ENCODE peak calls at places on chromosomes 4 and X, in four cellular contexts. One of them, this sample, is unnamed.

GRCh38 chrX:45824471-45824870 is 623.8 kb upstream of the DIPK2B start:
- DNase-seq in H1: no peak
- DNase-seq in H9: no peak
- DNase-seq in mesendoderm: peak; percentile 66
- DNase-seq in this sample: peak; percentile 96

GRCh38 chr4:86036729-86037128 is 323.1 kb downstream of the MAPK10 start:
- DNase-seq in H1: no peak
- DNase-seq in H9: no peak
- DNase-seq in mesendoderm: no peak
- DNase-seq in this sample: peak; percentile 69

GRCh38 chr4:84379881-84380618 is 119.0 kb downstream of the NKX6-1 start:
- DNase-seq in H1: no peak
- DNase-seq in H9: no peak
- DNase-seq in mesendoderm: no peak
- DNase-seq in this sample: no peak

GRCh38 chrX:74514384-74514783 is 93.1 kb downstream of the SLC16A2 start:
- DNase-seq in H1: no peak
- DNase-seq in H9: no peak
- DNase-seq in mesendoderm: no peak
- DNase-seq in this sample: no peak

GRCh38 chr4:7766661-7767345 is 172.9 kb downstream of the AFAP1 start:
- DNase-seq in H1: no peak
- DNase-seq in H9: no peak
- DNase-seq in mesendoderm: no peak
- DNase-seq in this sample: no peak

GRCh38 chr4:133493241-133493640 is 344.1 kb downstream of the PCDH10 start:
- DNase-seq in H1: no peak
- DNase-seq in H9: no peak
- DNase-seq in mesendoderm: no peak
- DNase-seq in this sample: no peak

GRCh38 chrX:17608898-17609297 is 128.4 kb upstream of the SCML1 start:
- DNase-seq in H1: no peak
- DNase-seq in H9: no peak
- DNase-seq in mesendoderm: no peak
- DNase-seq in this sample: no peak

GRCh38 chr4:165656399-165656798 is 216.6 kb upstream of the TLL1 start:
- DNase-seq in H1: no peak
- DNase-seq in H9: no peak
- DNase-seq in mesendoderm: no peak
- DNase-seq in this sample: no peak

GRCh38 chr4:37735578-37735977 is 49.4 kb upstream of the RELL1 start:
- DNase-seq in H1: no peak
- DNase-seq in H9: no peak
- DNase-seq in mesendoderm: no peak
- DNase-seq in this sample: no peak

GRCh38 chrX:30642642-30643041 is 10.6 kb upstream of the GK start:
- DNase-seq in H1: no peak
- DNase-seq in H9: no peak
- DNase-seq in mesendoderm: no peak
- DNase-seq in this sample: no peak

GRCh38 chr4:123744664-123745290 is 348.2 kb downstream of the SPRY1 start:
- DNase-seq in H1: no peak
- DNase-seq in H9: no peak
- DNase-seq in mesendoderm: no peak
- DNase-seq in this sample: peak; percentile 7

GRCh38 chrX:138128025-138128671 is 562.2 kb downstream of the ZIC3 start:
- DNase-seq in H1: peak; percentile 46
- DNase-seq in H9: peak; percentile 32
- DNase-seq in mesendoderm: peak; percentile 58
- DNase-seq in this sample: peak; percentile 11

DNA sequence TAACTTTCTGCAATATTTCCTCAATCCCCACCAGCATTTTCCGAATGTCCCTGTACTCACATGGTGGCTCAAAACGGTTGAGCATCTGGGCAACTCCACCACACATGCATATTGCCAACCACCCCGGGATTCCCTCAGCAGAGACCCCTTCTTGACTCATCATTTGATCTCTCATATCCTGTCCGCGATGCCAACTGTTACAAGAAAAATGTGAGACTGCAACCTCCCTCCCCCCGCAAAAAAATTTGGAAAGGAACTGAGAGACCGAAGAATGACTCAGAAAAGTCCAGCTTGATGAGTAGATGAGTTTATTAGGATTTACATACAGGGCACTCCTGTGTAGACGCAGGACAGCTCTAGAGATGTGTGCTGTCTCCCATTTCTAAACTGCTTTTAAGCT is 561.4 kb downstream of the ZIC3 start:
- DNase-seq in H1: no peak
- DNase-seq in H9: no peak
- DNase-seq in mesendoderm: no peak
- DNase-seq in this sample: no peak
- H3K4me2 ChIP-seq in H1: no peak overlapping the region
- H3K4me2 ChIP-seq in H9: no peak overlapping the region
- H3K4me2 ChIP-seq in mesendoderm: no peak overlapping the region
- H3K4me2 ChIP-seq in this sample: no peak overlapping the region

DNA sequence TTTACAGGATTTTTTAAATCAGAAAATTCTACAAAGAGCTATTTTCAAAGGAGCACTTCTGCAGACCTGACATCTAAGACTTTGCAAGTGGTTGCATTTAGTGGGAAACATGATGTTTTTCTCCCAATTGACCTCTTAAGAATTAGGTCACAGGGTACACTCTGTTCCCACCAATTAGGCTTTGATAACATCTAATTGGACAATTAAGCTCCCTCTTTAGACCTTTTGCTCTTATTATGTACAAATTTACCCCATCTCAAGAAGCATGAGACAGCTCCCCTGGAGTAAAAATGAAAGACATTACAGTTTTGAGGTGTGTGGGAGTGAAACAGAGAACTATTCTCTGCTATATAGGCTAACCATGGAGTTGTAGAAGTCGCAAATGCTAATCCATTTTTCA is 31.8 kb upstream of the AGA start:
- DNase-seq in H1: no peak
- DNase-seq in H9: no peak
- DNase-seq in mesendoderm: no peak
- DNase-seq in this sample: no peak
- H3K56ac ChIP-seq in H1: no peak overlapping the region
- H3K56ac ChIP-seq in H9: no peak overlapping the region
- H3K56ac ChIP-seq in mesendoderm: no peak overlapping the region
- H3K56ac ChIP-seq in this sample: no peak overlapping the region

GRCh38 chr4:38743866-38744265 is 38.9 kb downstream of the TLR10 start:
- DNase-seq in H1: no peak
- DNase-seq in H9: no peak
- DNase-seq in mesendoderm: no peak
- DNase-seq in this sample: no peak
- H3K4me2 ChIP-seq in H1: no peak overlapping the region
- H3K4me2 ChIP-seq in H9: no peak overlapping the region
- H3K4me2 ChIP-seq in mesendoderm: no peak overlapping the region
- H3K4me2 ChIP-seq in this sample: no peak overlapping the region

DNA sequence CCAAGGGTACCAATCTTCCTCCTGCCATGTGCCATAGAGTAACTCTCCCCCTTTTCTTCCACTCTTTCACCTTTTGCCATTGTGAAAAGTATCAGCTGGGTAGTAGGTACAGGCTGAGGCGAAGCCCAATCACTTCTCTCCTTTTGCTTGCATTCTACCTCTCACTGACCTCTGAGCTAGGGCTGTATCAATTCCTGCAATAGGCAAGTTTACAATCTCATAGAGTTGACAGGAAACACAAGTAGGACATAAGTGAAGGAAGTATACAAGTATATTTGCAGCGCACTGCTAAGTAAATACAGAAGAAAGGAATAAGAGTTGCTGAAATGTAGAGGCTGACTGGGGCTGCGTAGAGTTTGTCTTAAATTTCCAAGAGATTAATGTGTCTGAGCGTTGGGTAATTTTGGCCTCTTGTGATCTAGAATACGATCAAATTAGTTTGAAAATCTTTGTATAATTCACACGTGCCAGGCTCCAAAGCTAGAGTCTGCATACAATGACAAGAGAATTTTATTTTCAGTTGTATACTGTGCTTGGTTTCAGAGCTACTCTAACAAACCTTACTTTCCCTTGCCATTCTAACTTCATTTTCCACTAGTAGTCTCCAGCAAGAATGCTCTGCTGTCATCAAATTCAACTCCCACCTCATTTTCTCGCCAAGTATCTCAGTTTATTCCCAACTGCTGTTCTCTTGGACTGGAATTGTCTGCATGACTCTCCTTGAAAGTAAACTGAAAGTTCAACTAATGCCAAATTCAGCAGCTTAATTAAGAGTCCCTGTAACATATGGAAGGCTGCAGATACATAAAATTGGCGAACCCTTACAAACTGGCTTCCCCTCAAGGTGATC is 90.3 kb downstream of the ATP11C start:
- DNase-seq in H1: no peak
- DNase-seq in H9: no peak
- DNase-seq in mesendoderm: no peak
- DNase-seq in this sample: peak; percentile 23
- H3K56ac ChIP-seq in H1: no peak overlapping the region
- H3K56ac ChIP-seq in H9: no peak overlapping the region
- H3K56ac ChIP-seq in mesendoderm: no peak overlapping the region
- H3K56ac ChIP-seq in this sample: no peak overlapping the region

GRCh38 chr4:150250998-150251651 is 172.9 kb downstream of the DCLK2 start:
- DNase-seq in H1: no peak
- DNase-seq in H9: no peak
- DNase-seq in mesendoderm: no peak
- DNase-seq in this sample: no peak

GRCh38 chr4:150251752-150252190 is 173.5 kb downstream of the DCLK2 start:
- DNase-seq in H1: no peak
- DNase-seq in H9: peak; percentile 78
- DNase-seq in mesendoderm: peak; percentile 67
- DNase-seq in this sample: no peak

GRCh38 chr4:150250293-150250997 is 172.2 kb downstream of the DCLK2 start:
- DNase-seq in H1: no peak
- DNase-seq in H9: no peak
- DNase-seq in mesendoderm: no peak
- DNase-seq in this sample: no peak

GRCh38 chr4:150244600-150244999 is 166.4 kb downstream of the DCLK2 start:
- DNase-seq in H1: no peak
- DNase-seq in H9: no peak
- DNase-seq in mesendoderm: no peak
- DNase-seq in this sample: peak; percentile 78

DNA sequence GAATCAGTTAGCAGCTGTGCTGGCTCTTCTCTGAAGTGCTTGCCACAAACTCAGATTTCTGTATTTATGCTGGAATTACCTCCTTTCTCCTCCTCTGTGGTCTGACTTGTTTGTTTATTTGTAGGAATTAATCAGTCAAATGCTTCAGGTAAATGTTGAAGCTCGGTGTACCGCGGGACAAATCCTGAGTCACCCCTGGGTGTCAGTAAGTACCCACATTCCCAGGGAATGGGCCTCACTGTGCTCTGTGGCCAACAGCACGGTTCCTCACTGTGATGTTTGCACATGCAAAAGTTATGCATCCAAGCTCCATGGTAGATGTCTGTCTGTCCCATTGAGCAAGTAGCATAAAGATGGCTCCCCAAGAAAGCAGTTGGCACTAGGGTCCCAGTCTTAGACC is 169.9 kb downstream of the DCLK2 start:
- DNase-seq in H1: no peak
- DNase-seq in H9: no peak
- DNase-seq in mesendoderm: no peak
- DNase-seq in this sample: peak; percentile 40
- H3K4me2 ChIP-seq in H1: no peak overlapping the region
- H3K4me2 ChIP-seq in H9: no peak overlapping the region
- H3K4me2 ChIP-seq in mesendoderm: no peak overlapping the region
- H3K4me2 ChIP-seq in this sample: no peak overlapping the region

DNA sequence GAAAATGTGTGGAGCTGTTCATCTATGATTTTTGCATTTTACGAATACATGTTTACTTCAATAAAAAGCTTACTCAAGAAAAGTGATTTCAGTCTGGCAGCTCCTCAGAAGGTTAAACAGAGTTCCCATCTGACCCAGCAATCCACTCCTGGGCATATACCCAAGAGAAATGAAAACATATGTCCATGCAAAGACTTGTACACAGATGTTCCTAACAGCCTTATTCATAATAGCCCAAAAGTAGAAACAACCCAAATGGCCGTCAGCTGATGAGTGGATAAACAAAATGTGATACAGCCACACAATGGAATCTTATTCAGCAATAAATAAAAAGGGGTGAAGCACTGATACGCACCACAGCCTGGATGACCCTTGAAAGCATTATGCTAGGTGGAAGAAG is 20.8 kb downstream of the CLCN4 start:
- DNase-seq in H1: no peak
- DNase-seq in H9: no peak
- DNase-seq in mesendoderm: no peak
- DNase-seq in this sample: peak; percentile 80
- H3K56ac ChIP-seq in H1: no peak overlapping the region
- H3K56ac ChIP-seq in H9: no peak overlapping the region
- H3K56ac ChIP-seq in mesendoderm: no peak overlapping the region
- H3K56ac ChIP-seq in this sample: no peak overlapping the region

GRCh38 chrX:108735087-108735679 is 1.2 kb downstream of the IRS4 start:
- DNase-seq in H1: peak; percentile 50
- DNase-seq in H9: peak; percentile 70
- DNase-seq in mesendoderm: peak; percentile 67
- DNase-seq in this sample: no peak
- H3K4me2 ChIP-seq in H1: peak overlapping the region; percentile 95
- H3K4me2 ChIP-seq in H9: peak overlapping the region; percentile 26
- H3K4me2 ChIP-seq in mesendoderm: peak overlapping the region; percentile 89
- H3K4me2 ChIP-seq in this sample: no peak overlapping the region

GRCh38 chr4:74375824-74376426 is 11.0 kb downstream of the EREG start:
- DNase-seq in H1: no peak
- DNase-seq in H9: no peak
- DNase-seq in mesendoderm: no peak
- DNase-seq in this sample: no peak

GRCh38 chr4:74377714-74378113 is 12.8 kb downstream of the EREG start:
- DNase-seq in H1: no peak
- DNase-seq in H9: no peak
- DNase-seq in mesendoderm: peak; percentile 35
- DNase-seq in this sample: no peak

GRCh38 chr4:74374128-74374527 is 9.2 kb downstream of the EREG start:
- DNase-seq in H1: no peak
- DNase-seq in H9: no peak
- DNase-seq in mesendoderm: no peak
- DNase-seq in this sample: no peak

GRCh38 chr4:74376888-74377483 is 12.0 kb downstream of the EREG start:
- DNase-seq in H1: no peak
- DNase-seq in H9: no peak
- DNase-seq in mesendoderm: peak; percentile 61
- DNase-seq in this sample: peak; percentile 77

GRCh38 chr4:74374561-74375327 is 9.8 kb downstream of the EREG start:
- DNase-seq in H1: no peak
- DNase-seq in H9: no peak
- DNase-seq in mesendoderm: no peak
- DNase-seq in this sample: peak; percentile 75
- H3K56ac ChIP-seq in H1: no peak overlapping the region
- H3K56ac ChIP-seq in H9: no peak overlapping the region
- H3K56ac ChIP-seq in mesendoderm: no peak overlapping the region
- H3K56ac ChIP-seq in this sample: no peak overlapping the region

This sample was measured in IMR-90.